ENCODE peak calls at places on chromosomes 6 and 20, in ten cellular contexts. Z is endothelial cell; H is T1000; S is stimulated activated CD8-positive, alpha-beta memory T cell treated with anti-CD3 and anti-CD28 coated beads, Interleukin-7, amount 100 ng/mL, for 1 hour; I is H9; N is choroid plexus epithelial cell; T is T-helper 2 cell; U is stimulated activated CD4-positive, alpha-beta T cell treated with anti-CD3 and anti-CD28 coated beads, Interleukin-2, amount 100 ng/mL, for 48 hours; Y is astrocyte of the spinal cord; B is effector CD4-positive, alpha-beta T cell. K is an unnamed sample.

GRCh38 chr6:90284745-90285481 is 11.7 kb downstream of the BACH2 start:
- DNase-seq in T (peak; percentile 34), U (no peak), H (no peak), Y (peak; percentile 84), I (no peak), B (no peak), N (peak; percentile 68), Z (no peak), S (no peak), K (peak; percentile 20)

GRCh38 chr6:28943557-28944411 is 20.0 kb upstream of the TRIM27 start:
- DNase-seq in S (no peak), Z (peak; percentile 76), Y (peak; percentile 77), T (no peak), H (peak; percentile 56), U (peak; percentile 76), N (peak; percentile 79), I (peak; percentile 88), B (no peak), K (peak; percentile 63)

GRCh38 chr20:58774214-58774613 is 76.5 kb downstream of the GNAS-AS1 start:
- DNase-seq in T (no peak), H (no peak), U (no peak), S (no peak), B (no peak), N (no peak), Z (no peak), I (no peak), Y (no peak), K (no peak)

GRCh38 chr6:165917576-165917975 is 250.1 kb downstream of the TBXT start:
- DNase-seq in Z (no peak), B (no peak), U (no peak), N (no peak), T (no peak), Y (no peak), I (no peak), H (no peak), S (no peak), K (no peak)

GRCh38 chr6:151289399-151290007 is 49.7 kb downstream of the AKAP12 start:
- DNase-seq in T (no peak), I (no peak), Y (no peak), U (no peak), N (peak; percentile 51), H (no peak), B (no peak), Z (no peak), S (no peak), K (peak; percentile 91)

GRCh38 chr6:132819405-132820145 is 5.2 kb downstream of the RPS12 start:
- DNase-seq in I (no peak), U (peak; percentile 29), N (no peak), S (no peak), T (no peak), H (no peak), Y (no peak), Z (no peak), B (no peak), K (peak; percentile 32)

GRCh38 chr6:33856655-33857054 is 52.9 kb upstream of the MLN start:
- DNase-seq in N (no peak), S (peak; percentile 36), Z (no peak), U (peak; percentile 54), H (no peak), B (peak; percentile 24), Y (no peak), I (no peak), T (peak; percentile 84), K (no peak)

GRCh38 chr6:167824591-167825041 is 2.1 kb upstream of the AFDN start:
- DNase-seq in Z (no peak), H (no peak), B (no peak), T (no peak), S (no peak), U (no peak), Y (peak; percentile 44), I (no peak), N (no peak), K (peak; percentile 54)

GRCh38 chr6:36954262-36954931 is at the start of gene PI16:
- DNase-seq in Z (no peak), S (no peak), Y (no peak), T (peak; percentile 20), H (no peak), B (no peak), I (no peak), U (no peak), N (no peak), K (no peak)

GRCh38 chr20:41632896-41633295 is 14.7 kb upstream of the CHD6 start:
- DNase-seq in U (no peak), I (no peak), T (no peak), Y (peak; percentile 17), H (no peak), Z (no peak), S (no peak), N (no peak), B (no peak), K (peak; percentile 91)

GRCh38 chr20:10347066-10347465 is 87.0 kb downstream of the MKKS start:
- DNase-seq in Y (no peak), U (no peak), Z (no peak), H (no peak), S (no peak), B (no peak), N (no peak), T (no peak), I (no peak), K (peak; percentile 62)

GRCh38 chr20:61815176-61815575 is 250.5 kb downstream of the TAF4 start:
- DNase-seq in S (no peak), H (no peak), Y (no peak), I (no peak), U (no peak), Z (no peak), T (no peak), B (no peak), N (no peak), K (no peak)

GRCh38 chr20:59013959-59014608 is 5.1 kb upstream of the TUBB1 start:
- DNase-seq in S (no peak), N (peak; percentile 42), H (no peak), Z (no peak), U (no peak), T (peak; percentile 47), Y (peak; percentile 75), B (no peak), I (no peak), K (peak; percentile 36)

GRCh38 chr6:5457036-5457435 is 195.7 kb downstream of the FARS2 start:
- DNase-seq in T (no peak), S (no peak), H (no peak), I (no peak), Y (peak; percentile 37), N (no peak), B (no peak), U (no peak), Z (no peak), K (no peak)

GRCh38 chr6:24545691-24546090 is 50.9 kb downstream of the ALDH5A1 start:
- DNase-seq in Y (no peak), I (no peak), Z (no peak), H (no peak), N (no peak), S (no peak), U (no peak), T (no peak), B (no peak), K (peak; percentile 18)

GRCh38 chr6:167796668-167797031 is 30.1 kb upstream of the AFDN start:
- DNase-seq in N (no peak), B (no peak), U (no peak), S (no peak), I (no peak), H (no peak), Z (no peak), T (no peak), Y (no peak), K (no peak)

GRCh38 chr6:169292340-169293124 is 38.9 kb upstream of the THBS2 start:
- DNase-seq in N (peak; percentile 97), U (no peak), Y (peak; percentile 91), I (no peak), Z (no peak), H (peak; percentile 45), T (no peak), S (no peak), B (no peak), K (peak; percentile 100)

GRCh38 chr6:92577077-92577719 is 842.2 kb downstream of the EPHA7 start:
- DNase-seq in Z (no peak), Y (peak; percentile 71), S (no peak), N (peak; percentile 27), U (no peak), H (peak; percentile 33), T (no peak), I (peak; percentile 43), B (no peak), K (peak; percentile 61)

GRCh38 chr6:111096246-111096645 is 8.9 kb downstream of the SLC16A10 start:
- DNase-seq in B (peak; percentile 29), H (no peak), I (no peak), N (no peak), U (no peak), Z (no peak), T (peak; percentile 15), S (no peak), Y (no peak), K (no peak)

GRCh38 chr6:36139991-36140710 is 9.8 kb downstream of the MAPK13 start:
- DNase-seq in B (no peak), Y (no peak), H (no peak), T (no peak), N (no peak), Z (no peak), U (no peak), I (no peak), S (no peak), K (no peak)

GRCh38 chr6:2971420-2972218 is at the start of gene SERPINB6:
- DNase-seq in T (peak; percentile 31), H (peak; percentile 66), U (peak; percentile 27), S (no peak), I (no peak), B (peak; percentile 12), Y (peak; percentile 74), N (peak; percentile 80), Z (peak; percentile 42), K (peak; percentile 90)

GRCh38 chr20:1924910-1925861 is 30.0 kb downstream of the SIRPA start:
- DNase-seq in T (no peak), N (no peak), H (no peak), I (peak; percentile 38), U (no peak), Z (no peak), B (no peak), Y (no peak), S (no peak), K (no peak)

GRCh38 chr6:328184-328670 is 35.9 kb downstream of the DUSP22 start:
- DNase-seq in I (no peak), U (peak; percentile 13), Z (no peak), N (peak; percentile 92), Y (peak; percentile 91), B (no peak), S (no peak), T (no peak), H (no peak), K (peak; percentile 83)

GRCh38 chr20:16476032-16476431 is 97.2 kb downstream of the KIF16B start:
- DNase-seq in Y (peak; percentile 73), B (no peak), Z (no peak), N (peak; percentile 86), H (no peak), S (no peak), I (no peak), U (no peak), T (no peak), K (peak; percentile 62)

GRCh38 chr20:57180954-57181353 is 85.5 kb downstream of the BMP7 start:
- DNase-seq in Y (no peak), U (no peak), S (no peak), T (no peak), I (peak; percentile 60), H (no peak), Z (no peak), B (no peak), N (no peak), K (no peak)

GRCh38 chr20:34085544-34086040 is 26.5 kb downstream of the EIF2S2 start:
- DNase-seq in S (no peak), T (no peak), B (no peak), Y (no peak), Z (no peak), U (no peak), I (no peak), N (no peak), H (no peak), K (no peak)

GRCh38 chr6:161498359-161498758 is 224.5 kb upstream of the AGPAT4 start:
- DNase-seq in N (peak; percentile 41), I (peak; percentile 88), H (no peak), B (no peak), S (no peak), T (no peak), Z (peak; percentile 17), Y (peak; percentile 38), U (no peak), K (no peak)

GRCh38 chr6:54718541-54719023 is 128.0 kb upstream of the FAM83B start:
- DNase-seq in Z (no peak), H (no peak), B (no peak), I (no peak), N (no peak), S (no peak), U (no peak), Y (no peak), T (no peak), K (no peak)

K was measured in amniotic epithelial cell.